ENCODE peak calls at places on chromosomes 7 and 10, in eight cellular contexts. One of them, this sample, is unnamed. For H3K9me3, the result is how much of the 10 kb centered on the place peaks cover.

GRCh38 chr10:89025453-89025852 is 34.9 kb downstream of the FAS start:
- DNase-seq in CD8-positive, alpha-beta T cell: no peak
- DNase-seq in cardiac muscle cell: no peak
- DNase-seq in Peyer's patch: no peak
- DNase-seq in astrocyte: no peak
- DNase-seq in tibial nerve: no peak
- DNase-seq in right lobe of liver: no peak
- DNase-seq in heart right ventricle: no peak
- DNase-seq in this sample: no peak

GRCh38 chr7:5424689-5425506 is 1.3 kb upstream of the TNRC18 start:
- DNase-seq in CD8-positive, alpha-beta T cell: no peak
- DNase-seq in cardiac muscle cell: peak
- DNase-seq in Peyer's patch: peak
- DNase-seq in astrocyte: no peak
- DNase-seq in tibial nerve: peak
- DNase-seq in right lobe of liver: peak
- DNase-seq in heart right ventricle: peak
- DNase-seq in this sample: peak

GRCh38 chr7:146826338-146826737 is 709.7 kb downstream of the CNTNAP2 start:
- DNase-seq in CD8-positive, alpha-beta T cell: no peak
- DNase-seq in cardiac muscle cell: peak
- DNase-seq in Peyer's patch: no peak
- DNase-seq in astrocyte: no peak
- DNase-seq in tibial nerve: no peak
- DNase-seq in right lobe of liver: no peak
- DNase-seq in heart right ventricle: no peak
- DNase-seq in this sample: no peak

GRCh38 chr10:120336910-120337540 is 120.0 kb upstream of the PLPP4 start:
- DNase-seq in CD8-positive, alpha-beta T cell: peak
- DNase-seq in cardiac muscle cell: peak
- DNase-seq in Peyer's patch: peak
- DNase-seq in astrocyte: peak
- DNase-seq in tibial nerve: peak
- DNase-seq in right lobe of liver: peak
- DNase-seq in heart right ventricle: peak
- DNase-seq in this sample: peak

GRCh38 chr10:133347636-133348517 is 704 bp downstream of the PRAP1 start:
- DNase-seq in CD8-positive, alpha-beta T cell: no peak
- DNase-seq in cardiac muscle cell: no peak
- DNase-seq in Peyer's patch: peak
- DNase-seq in astrocyte: no peak
- DNase-seq in tibial nerve: no peak
- DNase-seq in right lobe of liver: peak
- DNase-seq in heart right ventricle: no peak
- DNase-seq in this sample: no peak

GRCh38 chr7:7772385-7772784 is 54.0 kb upstream of the RPA3 start:
- DNase-seq in CD8-positive, alpha-beta T cell: no peak
- DNase-seq in cardiac muscle cell: no peak
- DNase-seq in Peyer's patch: no peak
- DNase-seq in astrocyte: peak
- DNase-seq in tibial nerve: no peak
- DNase-seq in right lobe of liver: no peak
- DNase-seq in heart right ventricle: no peak
- DNase-seq in this sample: peak

GRCh38 chr7:113331155-113331898 is 213.0 kb upstream of the SMIM30 start:
- DNase-seq in CD8-positive, alpha-beta T cell: no peak
- DNase-seq in cardiac muscle cell: peak
- DNase-seq in Peyer's patch: no peak
- DNase-seq in astrocyte: no peak
- DNase-seq in tibial nerve: no peak
- DNase-seq in right lobe of liver: no peak
- DNase-seq in heart right ventricle: peak
- DNase-seq in this sample: no peak

GRCh38 chr7:19744075-19744474 is 29.3 kb downstream of the TMEM196 start:
- DNase-seq in CD8-positive, alpha-beta T cell: no peak
- DNase-seq in cardiac muscle cell: no peak
- DNase-seq in Peyer's patch: no peak
- DNase-seq in astrocyte: no peak
- DNase-seq in tibial nerve: no peak
- DNase-seq in right lobe of liver: no peak
- DNase-seq in heart right ventricle: no peak
- DNase-seq in this sample: no peak

GRCh38 chr10:31707578-31708411 is 220.8 kb downstream of the ARHGAP12 start:
- DNase-seq in CD8-positive, alpha-beta T cell: no peak
- DNase-seq in cardiac muscle cell: peak
- DNase-seq in Peyer's patch: peak
- DNase-seq in astrocyte: peak
- DNase-seq in tibial nerve: peak
- DNase-seq in right lobe of liver: peak
- DNase-seq in heart right ventricle: peak
- DNase-seq in this sample: peak

GRCh38 chr7:2037805-2038635 is 194.7 kb downstream of the MAD1L1 start:
- DNase-seq in CD8-positive, alpha-beta T cell: no peak
- DNase-seq in cardiac muscle cell: no peak
- DNase-seq in Peyer's patch: no peak
- DNase-seq in astrocyte: peak
- DNase-seq in tibial nerve: no peak
- DNase-seq in right lobe of liver: no peak
- DNase-seq in heart right ventricle: peak
- DNase-seq in this sample: peak

GRCh38 chr7:37346761-37347160 is 101.9 kb downstream of the ELMO1 start:
- DNase-seq in CD8-positive, alpha-beta T cell: no peak
- DNase-seq in cardiac muscle cell: no peak
- DNase-seq in Peyer's patch: no peak
- DNase-seq in astrocyte: no peak
- DNase-seq in tibial nerve: no peak
- DNase-seq in right lobe of liver: no peak
- DNase-seq in heart right ventricle: no peak
- DNase-seq in this sample: peak

GRCh38 chr10:86376852-86377796 is 10.5 kb upstream of the GRID1 start:
- DNase-seq in CD8-positive, alpha-beta T cell: peak
- DNase-seq in cardiac muscle cell: peak
- DNase-seq in Peyer's patch: peak
- DNase-seq in astrocyte: no peak
- DNase-seq in tibial nerve: peak
- DNase-seq in right lobe of liver: peak
- DNase-seq in heart right ventricle: peak
- DNase-seq in this sample: peak

GRCh38 chr7:93228302-93228701 is 2.0 kb upstream of the HEPACAM2 start:
- DNase-seq in CD8-positive, alpha-beta T cell: no peak
- DNase-seq in cardiac muscle cell: peak
- DNase-seq in Peyer's patch: no peak
- DNase-seq in astrocyte: peak
- DNase-seq in tibial nerve: no peak
- DNase-seq in right lobe of liver: no peak
- DNase-seq in heart right ventricle: peak
- DNase-seq in this sample: no peak

GRCh38 chr7:98286093-98286525 is 4.6 kb downstream of the BRI3 start:
- DNase-seq in CD8-positive, alpha-beta T cell: no peak
- DNase-seq in cardiac muscle cell: no peak
- DNase-seq in Peyer's patch: peak
- DNase-seq in astrocyte: peak
- DNase-seq in tibial nerve: peak
- DNase-seq in right lobe of liver: peak
- DNase-seq in heart right ventricle: peak
- DNase-seq in this sample: peak

GRCh38 chr7:4561775-4562174 is 120.3 kb upstream of the FOXK1 start:
- DNase-seq in CD8-positive, alpha-beta T cell: no peak
- DNase-seq in cardiac muscle cell: no peak
- DNase-seq in Peyer's patch: no peak
- DNase-seq in astrocyte: no peak
- DNase-seq in tibial nerve: no peak
- DNase-seq in right lobe of liver: no peak
- DNase-seq in heart right ventricle: no peak
- DNase-seq in this sample: no peak

GRCh38 chr10:121681982-121682687 is 83.9 kb upstream of the FGFR2 start:
- DNase-seq in CD8-positive, alpha-beta T cell: no peak
- DNase-seq in cardiac muscle cell: no peak
- DNase-seq in Peyer's patch: no peak
- DNase-seq in astrocyte: no peak
- DNase-seq in tibial nerve: no peak
- DNase-seq in right lobe of liver: no peak
- DNase-seq in heart right ventricle: peak
- DNase-seq in this sample: no peak

GRCh38 chr7:87218941-87219544 is 489 bp downstream of the TMEM243 start:
- DNase-seq in CD8-positive, alpha-beta T cell: no peak
- DNase-seq in cardiac muscle cell: peak
- DNase-seq in Peyer's patch: peak
- DNase-seq in astrocyte: peak
- DNase-seq in tibial nerve: peak
- DNase-seq in right lobe of liver: peak
- DNase-seq in heart right ventricle: peak
- DNase-seq in this sample: peak

GRCh38 chr10:74822583-74823089 is 3.8 kb upstream of the KAT6B start:
- DNase-seq in CD8-positive, alpha-beta T cell: no peak
- DNase-seq in cardiac muscle cell: no peak
- DNase-seq in Peyer's patch: no peak
- DNase-seq in astrocyte: peak
- DNase-seq in tibial nerve: no peak
- DNase-seq in right lobe of liver: no peak
- DNase-seq in heart right ventricle: no peak
- DNase-seq in this sample: no peak

GRCh38 chr7:29485376-29486190 is 78.1 kb upstream of the PRR15 start:
- DNase-seq in CD8-positive, alpha-beta T cell: no peak
- DNase-seq in cardiac muscle cell: no peak
- DNase-seq in Peyer's patch: no peak
- DNase-seq in astrocyte: no peak
- DNase-seq in tibial nerve: no peak
- DNase-seq in right lobe of liver: no peak
- DNase-seq in heart right ventricle: no peak
- DNase-seq in this sample: no peak

GRCh38 chr7:43199333-43199732 is 86.9 kb downstream of the HECW1 start:
- DNase-seq in CD8-positive, alpha-beta T cell: no peak
- DNase-seq in cardiac muscle cell: no peak
- DNase-seq in Peyer's patch: no peak
- DNase-seq in astrocyte: no peak
- DNase-seq in tibial nerve: no peak
- DNase-seq in right lobe of liver: no peak
- DNase-seq in heart right ventricle: no peak
- DNase-seq in this sample: no peak

GRCh38 chr10:17062009-17062408 is 67.6 kb downstream of the CUBN start:
- DNase-seq in CD8-positive, alpha-beta T cell: no peak
- DNase-seq in cardiac muscle cell: no peak
- DNase-seq in Peyer's patch: no peak
- DNase-seq in astrocyte: peak
- DNase-seq in tibial nerve: no peak
- DNase-seq in right lobe of liver: no peak
- DNase-seq in heart right ventricle: no peak
- DNase-seq in this sample: no peak

GRCh38 chr10:44713307-44713706 is 197.8 kb upstream of the TMEM72 start:
- DNase-seq in CD8-positive, alpha-beta T cell: no peak
- DNase-seq in cardiac muscle cell: no peak
- DNase-seq in Peyer's patch: no peak
- DNase-seq in astrocyte: no peak
- DNase-seq in tibial nerve: no peak
- DNase-seq in right lobe of liver: no peak
- DNase-seq in heart right ventricle: no peak
- DNase-seq in this sample: no peak

GRCh38 chr10:30813872-30814471 is 184.4 kb upstream of the LYZL2 start:
- DNase-seq in CD8-positive, alpha-beta T cell: no peak
- DNase-seq in cardiac muscle cell: no peak
- DNase-seq in Peyer's patch: no peak
- DNase-seq in astrocyte: peak
- DNase-seq in tibial nerve: no peak
- DNase-seq in right lobe of liver: no peak
- DNase-seq in heart right ventricle: no peak
- DNase-seq in this sample: peak

DNA sequence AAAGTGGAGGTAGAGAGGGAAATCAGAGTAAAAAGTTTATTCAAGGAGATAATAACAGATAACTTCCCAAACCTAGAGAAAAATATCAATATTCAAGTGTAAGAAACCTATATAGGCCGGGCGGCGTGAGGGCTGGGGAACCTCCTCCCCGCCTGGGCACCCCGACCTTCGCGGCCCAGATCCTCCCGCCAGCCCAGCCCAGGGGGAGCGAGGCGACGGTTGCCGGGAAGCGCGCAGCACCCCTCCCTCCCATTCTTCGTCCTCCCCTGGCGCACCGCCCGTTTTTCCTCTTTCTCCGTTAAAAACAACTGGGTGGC is 32.4 kb upstream of the SFTPD start:
- DNase-seq in CD8-positive, alpha-beta T cell: no peak
- DNase-seq in cardiac muscle cell: no peak
- DNase-seq in Peyer's patch: peak
- DNase-seq in astrocyte: no peak
- DNase-seq in tibial nerve: no peak
- DNase-seq in right lobe of liver: no peak
- DNase-seq in heart right ventricle: peak
- DNase-seq in this sample: no peak
- H3K4me3 ChIP-seq in CD8-positive, alpha-beta T cell: no peak
- H3K4me3 ChIP-seq in cardiac muscle cell: peak
- H3K4me3 ChIP-seq in Peyer's patch: peak
- H3K4me3 ChIP-seq in astrocyte: peak
- H3K4me3 ChIP-seq in tibial nerve: peak
- H3K4me3 ChIP-seq in right lobe of liver: peak
- H3K4me3 ChIP-seq in heart right ventricle: peak
- H3K4me3 ChIP-seq in this sample: peak

GRCh38 chr10:29243750-29244149 is 45.1 kb upstream of the LYZL1 start:
- DNase-seq in CD8-positive, alpha-beta T cell: no peak
- DNase-seq in cardiac muscle cell: no peak
- DNase-seq in Peyer's patch: no peak
- DNase-seq in astrocyte: no peak
- DNase-seq in tibial nerve: no peak
- DNase-seq in right lobe of liver: no peak
- DNase-seq in heart right ventricle: no peak
- DNase-seq in this sample: peak
- TF ChIP-seq CTCF in CD8-positive, alpha-beta T cell: no peak
- TF ChIP-seq CTCF in cardiac muscle cell: peak
- TF ChIP-seq CTCF in Peyer's patch: no peak
- TF ChIP-seq CTCF in astrocyte: peak
- TF ChIP-seq CTCF in tibial nerve: no peak
- TF ChIP-seq CTCF in right lobe of liver: peak
- TF ChIP-seq CTCF in heart right ventricle: peak
- TF ChIP-seq CTCF in this sample: peak

DNA sequence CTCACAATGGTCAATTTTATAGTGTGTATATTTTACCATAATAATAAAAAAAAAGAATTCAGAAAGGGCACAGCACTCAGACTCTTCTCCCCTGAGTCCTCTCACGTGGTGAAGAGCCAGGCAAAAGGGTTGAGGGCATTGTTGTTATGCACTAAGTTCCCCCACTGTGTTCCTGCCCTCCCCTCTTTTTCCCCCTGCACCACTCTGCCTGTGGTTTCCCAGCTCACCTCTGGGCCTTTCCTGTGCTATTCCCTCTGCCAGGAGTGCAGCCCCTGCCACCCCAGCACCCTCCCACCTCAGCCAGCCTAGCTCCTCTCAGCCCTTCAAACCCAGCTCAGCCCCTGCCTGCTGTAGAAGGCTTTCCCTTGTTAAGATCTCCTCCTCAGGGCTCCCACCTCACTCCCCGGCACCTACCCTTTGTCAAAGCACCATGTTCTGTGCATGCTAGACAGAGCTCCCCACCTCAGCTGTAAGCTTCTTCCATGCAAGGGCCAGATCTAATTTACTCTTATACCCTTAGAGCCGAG is 108.5 kb downstream of the KCNMA1 start:
- DNase-seq in CD8-positive, alpha-beta T cell: no peak
- DNase-seq in cardiac muscle cell: no peak
- DNase-seq in Peyer's patch: no peak
- DNase-seq in astrocyte: no peak
- DNase-seq in tibial nerve: no peak
- DNase-seq in right lobe of liver: no peak
- DNase-seq in heart right ventricle: no peak
- DNase-seq in this sample: no peak
- H3K9me3 ChIP-seq in CD8-positive, alpha-beta T cell: under half
- H3K9me3 ChIP-seq in cardiac muscle cell: under half
- H3K9me3 ChIP-seq in Peyer's patch: under half
- H3K9me3 ChIP-seq in astrocyte: under half
- H3K9me3 ChIP-seq in tibial nerve: under half
- H3K9me3 ChIP-seq in right lobe of liver: under half
- H3K9me3 ChIP-seq in heart right ventricle: under half
- H3K9me3 ChIP-seq in this sample: under half

GRCh38 chr7:50112250-50112649 is 19.2 kb upstream of the ZPBP start:
- DNase-seq in CD8-positive, alpha-beta T cell: no peak
- DNase-seq in cardiac muscle cell: no peak
- DNase-seq in Peyer's patch: no peak
- DNase-seq in astrocyte: no peak
- DNase-seq in tibial nerve: no peak
- DNase-seq in right lobe of liver: no peak
- DNase-seq in heart right ventricle: no peak
- DNase-seq in this sample: no peak
- H3K4me3 ChIP-seq in CD8-positive, alpha-beta T cell: no peak
- H3K4me3 ChIP-seq in cardiac muscle cell: no peak
- H3K4me3 ChIP-seq in Peyer's patch: no peak
- H3K4me3 ChIP-seq in astrocyte: no peak
- H3K4me3 ChIP-seq in tibial nerve: no peak
- H3K4me3 ChIP-seq in right lobe of liver: no peak
- H3K4me3 ChIP-seq in heart right ventricle: no peak
- H3K4me3 ChIP-seq in this sample: no peak

This sample was measured in thyroid gland.